ENCODE peak calls at places on chromosomes 1 and 21, in ten cellular contexts. E, N, X, Q, J, Y, G, I, R and P are unnamed samples. For H3K27me3, the result is how much of the 10 kb centered on the place peaks cover.

GRCh38 chr21:42388740-42389448 is 7.0 kb downstream of the TMPRSS3 start:
- DNase-seq in E (no peak), Y (no peak), N (no peak), J (no peak), Q (no peak), R (no peak), I (no peak), G (peak), X (no peak), P (no peak)

GRCh38 chr1:230891984-230892383 is 23.7 kb upstream of the C1orf198 start:
- DNase-seq in E (no peak), J (no peak), N (no peak), R (no peak), G (no peak), X (no peak), Y (no peak), I (no peak), Q (no peak), P (no peak)

GRCh38 chr1:236002025-236002390 is 62.9 kb downstream of the NID1 start:
- DNase-seq in I (no peak), N (no peak), X (no peak), J (no peak), E (no peak), Y (no peak), Q (no peak), G (no peak), R (no peak), P (no peak)

GRCh38 chr1:209869242-209870149 is 41.7 kb downstream of the UTP25 start:
- DNase-seq in X (no peak), R (no peak), G (no peak), Q (no peak), E (no peak), Y (no peak), N (no peak), J (no peak), I (no peak), P (no peak)

GRCh38 chr1:227892930-227893695 is 54.6 kb downstream of the WNT9A start:
- DNase-seq in N (no peak), J (no peak), R (no peak), Q (peak), Y (no peak), G (no peak), E (no peak), I (peak), X (peak), P (peak)

GRCh38 chr1:44059956-44060355 is 28.7 kb upstream of the SLC6A9 start:
- DNase-seq in J (no peak), X (no peak), N (no peak), E (no peak), G (peak), Y (peak), Q (no peak), I (no peak), R (no peak), P (no peak)

GRCh38 chr1:11707621-11708276 is 16.2 kb downstream of the DRAXIN start:
- DNase-seq in I (no peak), J (no peak), R (no peak), Y (no peak), X (peak), N (no peak), Q (peak), E (no peak), G (no peak), P (peak)

GRCh38 chr1:18830596-18830995 is 28.9 kb downstream of the TAS1R2 start:
- DNase-seq in X (no peak), J (no peak), I (no peak), N (no peak), E (no peak), Q (no peak), Y (no peak), R (no peak), G (no peak), P (no peak)

GRCh38 chr1:99767996-99768524 is 1.6 kb upstream of the FRRS1 start:
- DNase-seq in Y (no peak), J (no peak), I (no peak), G (no peak), N (no peak), R (no peak), Q (no peak), E (no peak), X (no peak), P (no peak)

GRCh38 chr1:85444381-85444780 is 20.6 kb downstream of the DDAH1 start:
- DNase-seq in Y (no peak), G (no peak), E (no peak), I (no peak), Q (no peak), J (no peak), R (no peak), X (no peak), N (no peak), P (no peak)

GRCh38 chr1:230382060-230382491 is 44.1 kb downstream of the PGBD5 start:
- DNase-seq in N (no peak), R (no peak), Q (no peak), E (no peak), G (no peak), J (no peak), Y (peak), X (peak), I (no peak), P (no peak)

GRCh38 chr1:181318858-181319235 is 164.5 kb upstream of the CACNA1E start:
- DNase-seq in X (peak), N (no peak), I (no peak), G (no peak), Y (no peak), R (no peak), E (no peak), J (no peak), Q (no peak), P (no peak)

GRCh38 chr1:86648255-86648654 is 56.1 kb upstream of the SH3GLB1 start:
- DNase-seq in N (peak), G (no peak), J (peak), R (no peak), E (no peak), Q (peak), Y (peak), I (no peak), X (no peak), P (no peak)

GRCh38 chr1:64196074-64196869 is 7.2 kb upstream of the UBE2U start:
- DNase-seq in I (no peak), X (no peak), J (no peak), G (no peak), Y (no peak), Q (no peak), E (peak), N (no peak), R (no peak), P (peak)

GRCh38 chr1:97041011-97041410 is 319.4 kb downstream of the PTBP2 start:
- DNase-seq in G (no peak), I (no peak), R (no peak), J (no peak), Q (no peak), X (no peak), N (no peak), Y (no peak), E (no peak), P (no peak)

GRCh38 chr21:37874904-37875780 is 41.1 kb downstream of the KCNJ6 start:
- DNase-seq in E (no peak), N (no peak), J (no peak), R (no peak), I (no peak), Y (no peak), X (no peak), G (no peak), Q (no peak), P (no peak)

GRCh38 chr21:32470206-32470605 is 57.7 kb downstream of the EVA1C start:
- DNase-seq in J (no peak), N (no peak), X (no peak), I (no peak), Y (no peak), Q (no peak), E (no peak), R (no peak), G (no peak), P (no peak)

GRCh38 chr1:165885305-165885694 is 57.9 kb downstream of the UCK2 start:
- DNase-seq in J (no peak), Q (no peak), E (no peak), R (no peak), G (no peak), Y (no peak), X (no peak), N (no peak), I (no peak), P (no peak)

GRCh38 chr1:165887877-165888551 is 60.6 kb downstream of the UCK2 start:
- DNase-seq in Q (no peak), I (no peak), R (no peak), N (no peak), Y (peak), E (no peak), G (peak), J (no peak), X (no peak), P (no peak)

GRCh38 chr1:165886988-165887387 is 59.6 kb downstream of the UCK2 start:
- DNase-seq in G (no peak), E (no peak), R (no peak), I (no peak), J (no peak), Q (no peak), X (no peak), N (no peak), Y (no peak), P (no peak)

GRCh38 chr1:165884690-165885304 is 57.4 kb downstream of the UCK2 start:
- DNase-seq in I (no peak), E (no peak), G (no peak), J (no peak), X (no peak), N (peak), Y (no peak), R (no peak), Q (no peak), P (no peak)

DNA sequence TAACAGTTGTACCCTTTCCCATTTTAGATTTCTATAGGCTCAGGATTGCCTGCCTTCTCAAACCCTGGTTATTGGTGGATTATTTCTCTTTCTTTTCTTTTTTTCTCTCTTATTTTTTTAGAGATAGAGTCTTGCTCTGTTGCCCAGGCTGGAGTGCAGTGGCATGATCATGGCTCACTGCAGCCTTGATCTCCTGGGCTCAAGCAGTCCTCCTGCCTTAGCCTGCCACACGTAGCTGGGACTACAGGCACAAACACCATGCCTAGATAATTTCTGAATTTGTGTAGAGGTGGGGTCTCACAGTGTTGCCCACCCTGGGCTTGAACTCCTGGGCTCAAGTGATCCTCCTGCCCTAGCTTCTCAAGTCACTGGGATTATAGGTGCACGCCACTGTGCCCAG is 58.8 kb downstream of the UCK2 start:
- DNase-seq in E (no peak), G (no peak), X (no peak), Q (no peak), N (no peak), R (no peak), Y (no peak), I (no peak), J (no peak), P (no peak)
- H3K27ac ChIP-seq in E (no peak), G (no peak), X (no peak), Q (no peak), N (no peak), R (no peak), Y (no peak), I (no peak), J (no peak), P (no peak)

GRCh38 chr1:156642265-156643185 is 608 bp downstream of the BCAN start:
- DNase-seq in R (no peak), G (no peak), N (no peak), Y (no peak), X (peak), E (no peak), Q (peak), J (no peak), I (no peak), P (no peak)
- H3K27me3 ChIP-seq in R (half or more), G (under half), N (half or more), Y (under half), X (under half), E (under half), Q (half or more), J (half or more), I (under half), P (under half)

DNA sequence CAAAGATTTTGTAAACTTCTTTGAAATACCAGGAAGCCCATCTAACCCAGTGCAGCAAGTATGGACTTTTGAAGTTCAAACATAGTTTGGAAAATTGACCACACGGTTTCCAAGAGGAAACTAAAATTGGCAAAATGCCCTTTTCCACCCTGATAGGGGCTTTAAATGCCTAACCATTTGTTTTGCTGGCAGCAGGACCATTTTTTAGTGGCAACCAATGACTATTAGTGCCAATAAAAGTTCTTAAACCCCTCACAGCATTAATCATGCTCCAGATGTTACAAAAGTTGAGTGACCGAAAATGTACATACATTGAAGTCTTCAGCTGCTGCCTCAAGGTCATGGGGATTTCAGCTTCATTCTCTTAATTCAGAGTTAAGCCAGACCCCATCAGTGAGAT is 46.4 kb upstream of the ENAH start:
- DNase-seq in I (no peak), Y (peak), Q (no peak), X (no peak), N (peak), J (no peak), R (no peak), G (no peak), E (no peak), P (no peak)
- H3K27ac ChIP-seq in I (no peak), Y (peak), Q (peak), X (no peak), N (peak), J (no peak), R (no peak), G (peak), E (peak), P (no peak)

GRCh38 chr1:7100479-7100878 is 315.2 kb downstream of the CAMTA1 start:
- DNase-seq in X (no peak), R (no peak), G (no peak), I (no peak), J (no peak), Q (no peak), E (no peak), Y (no peak), N (no peak), P (no peak)

GRCh38 chr1:7098641-7099040 is 313.4 kb downstream of the CAMTA1 start:
- DNase-seq in Q (no peak), X (no peak), I (no peak), J (no peak), E (no peak), N (no peak), Y (no peak), R (no peak), G (no peak), P (no peak)

GRCh38 chr1:7097938-7098592 is 312.8 kb downstream of the CAMTA1 start:
- DNase-seq in N (no peak), G (no peak), E (no peak), Q (no peak), J (no peak), R (no peak), X (no peak), I (no peak), Y (no peak), P (no peak)

GRCh38 chr1:7093297-7093696 is 308.0 kb downstream of the CAMTA1 start:
- DNase-seq in G (no peak), I (no peak), E (no peak), Y (no peak), J (no peak), R (no peak), Q (no peak), N (no peak), X (no peak), P (no peak)

DNA sequence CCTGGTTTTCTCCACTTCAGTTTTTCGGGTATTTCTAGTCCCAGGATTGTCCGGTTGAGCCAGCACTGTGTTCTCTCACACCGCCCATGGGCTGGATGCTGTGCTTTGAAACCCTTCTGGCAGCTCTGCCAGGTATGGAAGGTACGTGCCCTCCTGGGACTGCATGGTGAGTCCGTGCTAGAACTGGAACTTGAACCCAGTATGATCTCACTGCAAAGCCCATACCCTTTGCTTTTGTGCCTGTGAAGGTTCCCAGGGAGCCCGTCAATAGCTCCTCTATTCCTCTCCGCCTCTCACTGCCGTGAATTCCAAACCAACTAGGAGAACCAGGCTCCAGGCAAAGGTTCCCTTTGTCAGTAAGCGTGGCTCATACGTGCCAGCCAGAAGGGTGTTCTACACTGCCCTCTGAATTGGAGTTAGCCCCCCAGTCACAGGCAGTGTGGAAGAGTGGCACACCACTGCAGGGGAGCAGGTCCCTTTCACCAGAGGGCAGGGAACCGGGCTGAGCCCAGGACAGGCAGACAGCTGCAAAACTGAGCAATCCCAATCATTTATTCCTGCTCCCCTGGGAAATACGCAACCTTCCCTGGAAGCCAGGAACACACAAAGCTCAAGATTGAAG is 310.2 kb downstream of the CAMTA1 start:
- DNase-seq in R (no peak), J (no peak), I (no peak), X (no peak), Y (no peak), N (no peak), E (no peak), Q (no peak), G (no peak), P (no peak)
- H3K27me3 ChIP-seq in R (under half), J (half or more), I (under half), X (under half), Y (half or more), N (under half), E (under half), Q (half or more), G (half or more), P (under half)

DNA sequence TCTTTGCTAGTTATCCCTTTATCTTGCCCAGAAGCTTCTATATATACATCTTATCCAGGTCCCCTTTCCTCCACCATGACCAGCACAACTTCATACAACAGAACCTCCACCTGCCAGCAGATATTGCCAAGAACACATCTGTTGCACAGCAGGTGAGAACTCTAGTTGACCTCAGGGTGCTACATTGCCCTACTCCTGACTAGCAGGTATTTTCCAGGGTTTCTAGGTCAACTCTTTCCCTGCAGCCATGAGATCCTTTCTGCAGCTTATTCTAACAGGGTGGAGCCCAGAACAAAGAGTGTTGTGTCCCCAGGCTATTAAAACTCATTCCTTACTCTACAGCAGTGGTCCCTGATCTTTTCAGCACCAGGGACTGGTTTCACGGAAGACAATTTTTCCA is 319.5 kb downstream of the PRDM2 start:
- DNase-seq in E (no peak), Q (no peak), R (no peak), N (no peak), G (no peak), X (no peak), Y (no peak), J (no peak), I (no peak), P (no peak)
- H3K27ac ChIP-seq in E (no peak), Q (no peak), R (no peak), N (no peak), G (no peak), X (no peak), Y (no peak), J (no peak), I (no peak), P (no peak)

GRCh38 chr1:38270241-38270871 is 223.8 kb upstream of the POU3F1 start:
- DNase-seq in N (no peak), E (no peak), X (peak), Y (no peak), Q (no peak), R (no peak), I (no peak), J (no peak), G (no peak), P (no peak)
- H3K27me3 ChIP-seq in N (under half), E (under half), X (under half), Y (half or more), Q (under half), R (under half), I (under half), J (under half), G (half or more), P (under half)

DNA sequence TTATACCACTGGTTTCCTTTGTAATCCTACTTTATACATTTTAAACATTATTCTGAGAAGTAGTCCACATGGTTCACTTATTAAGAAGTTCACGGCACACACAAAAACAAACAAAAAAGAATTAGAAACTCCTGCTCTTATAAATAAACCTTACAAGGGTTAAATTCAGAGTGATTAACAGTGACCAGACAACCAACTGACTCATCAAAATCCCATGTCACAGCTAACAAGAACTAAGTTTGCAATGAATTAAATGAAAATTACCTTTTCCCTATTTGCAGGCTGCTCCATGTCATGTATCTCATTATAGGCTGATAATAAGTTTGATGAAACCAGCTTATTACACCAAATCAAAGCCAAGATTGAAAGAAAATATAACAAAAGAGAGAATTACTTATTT is 77.5 kb downstream of the PUM1 start:
- DNase-seq in N (no peak), E (no peak), X (no peak), Y (no peak), Q (no peak), R (no peak), I (no peak), J (no peak), G (no peak), P (no peak)
- H3K27ac ChIP-seq in N (no peak), E (no peak), X (no peak), Y (no peak), Q (no peak), R (no peak), I (no peak), J (no peak), G (no peak), P (no peak)